ENCODE peak calls at places on chromosomes 13 and 19, in nine cellular contexts. L is ascending aorta, Q is heart right ventricle, U is A549, F is uterus, M is breast epithelium, R is endodermal cell, S is AG04450, A is DND-41. Y is an unnamed sample.

GRCh38 chr19:33781996-33782395 is 14.7 kb upstream of the KCTD15 start:
- DNase-seq in L (no peak), Q (no peak), U (peak), F (no peak), M (no peak), R (no peak), S (no peak), A (no peak), Y (no peak)

GRCh38 chr13:99174533-99175100 is 26.0 kb upstream of the UBAC2 start:
- DNase-seq in L (no peak), Q (no peak), U (peak), F (no peak), M (no peak), R (no peak), S (no peak), A (no peak), Y (no peak)

GRCh38 chr19:13334801-13335481 is 171.3 kb downstream of the CACNA1A start:
- DNase-seq in L (no peak), Q (no peak), U (peak), F (no peak), M (no peak), R (no peak), S (no peak), A (no peak), Y (no peak)

GRCh38 chr19:3551808-3552095 is 5.6 kb downstream of the MFSD12 start:
- DNase-seq in L (no peak), Q (no peak), U (no peak), F (no peak), M (no peak), R (no peak), S (no peak), A (no peak), Y (no peak)

GRCh38 chr19:4352701-4353121 is 9.3 kb downstream of the MPND start:
- DNase-seq in L (no peak), Q (no peak), U (peak), F (peak), M (no peak), R (peak), S (no peak), A (peak), Y (peak)

GRCh38 chr19:39438270-39438934 is 2.7 kb upstream of the RPS16 start:
- DNase-seq in L (no peak), Q (no peak), U (no peak), F (no peak), M (no peak), R (no peak), S (no peak), A (no peak), Y (no peak)

GRCh38 chr13:68066879-68067513 is 836.9 kb upstream of the PCDH9 start:
- DNase-seq in L (no peak), Q (no peak), U (no peak), F (no peak), M (no peak), R (no peak), S (no peak), A (no peak), Y (no peak)

GRCh38 chr13:63842102-63842501 is 2426.5 kb upstream of the PCDH20 start:
- DNase-seq in L (no peak), Q (no peak), U (no peak), F (no peak), M (no peak), R (no peak), S (no peak), A (no peak), Y (no peak)

GRCh38 chr13:105925496-105925895 is 610.0 kb downstream of the EFNB2 start:
- DNase-seq in L (no peak), Q (no peak), U (peak), F (no peak), M (no peak), R (no peak), S (no peak), A (no peak), Y (peak)

GRCh38 chr13:110713981-110714797 is 689 bp downstream of the ING1 start:
- DNase-seq in L (no peak), Q (peak), U (peak), F (peak), M (peak), R (peak), S (no peak), A (peak), Y (peak)

GRCh38 chr19:8702350-8702749 is 3.8 kb upstream of the ACTL9 start:
- DNase-seq in L (no peak), Q (no peak), U (no peak), F (no peak), M (no peak), R (no peak), S (no peak), A (peak), Y (no peak)

GRCh38 chr19:51024924-51025323 is 1.5 kb downstream of the KLK11 start:
- DNase-seq in L (no peak), Q (no peak), U (no peak), F (no peak), M (no peak), R (peak), S (no peak), A (no peak), Y (peak)

GRCh38 chr19:15337202-15337601 is 4.9 kb upstream of the BRD4 start:
- DNase-seq in L (no peak), Q (no peak), U (no peak), F (no peak), M (no peak), R (no peak), S (no peak), A (no peak), Y (no peak)

GRCh38 chr19:53086949-53087348 is 16.3 kb downstream of the ZNF160 start:
- DNase-seq in L (no peak), Q (peak), U (no peak), F (peak), M (no peak), R (no peak), S (no peak), A (no peak), Y (no peak)

GRCh38 chr19:42069619-42070293 is at the start of gene GRIK5:
- DNase-seq in L (no peak), Q (no peak), U (no peak), F (peak), M (no peak), R (peak), S (no peak), A (no peak), Y (peak)

GRCh38 chr19:42066075-42066754 is 3.8 kb downstream of the GRIK5 start:
- DNase-seq in L (no peak), Q (no peak), U (peak), F (no peak), M (no peak), R (peak), S (no peak), A (peak), Y (peak)

GRCh38 chr19:42068756-42069571 is 1.0 kb downstream of the GRIK5 start:
- DNase-seq in L (no peak), Q (no peak), U (no peak), F (no peak), M (no peak), R (peak), S (no peak), A (no peak), Y (peak)

GRCh38 chr19:42067315-42067888 is 2.6 kb downstream of the GRIK5 start:
- DNase-seq in L (no peak), Q (no peak), U (no peak), F (no peak), M (no peak), R (no peak), S (no peak), A (no peak), Y (peak)

GRCh38 chr19:42068361-42068755 is 1.6 kb downstream of the GRIK5 start:
- DNase-seq in L (no peak), Q (no peak), U (no peak), F (no peak), M (no peak), R (no peak), S (no peak), A (no peak), Y (no peak)
- TF ChIP-seq CTCF in L (no peak), Q (no peak), U (no peak), F (no peak), M (no peak), R (no peak), S (no peak), A (no peak), Y (no peak)

GRCh38 chr13:26525528-26525927 is 32.0 kb upstream of the WASF3 start:
- DNase-seq in L (no peak), Q (no peak), U (no peak), F (no peak), M (no peak), R (no peak), S (no peak), A (no peak), Y (no peak)

GRCh38 chr13:26528527-26528926 is 29.0 kb upstream of the WASF3 start:
- DNase-seq in L (no peak), Q (no peak), U (no peak), F (no peak), M (no peak), R (no peak), S (no peak), A (no peak), Y (no peak)

GRCh38 chr13:26518433-26519084 is 38.9 kb upstream of the WASF3 start:
- DNase-seq in L (no peak), Q (no peak), U (no peak), F (no peak), M (no peak), R (peak), S (no peak), A (no peak), Y (peak)

GRCh38 chr13:26517931-26518330 is 39.6 kb upstream of the WASF3 start:
- DNase-seq in L (no peak), Q (no peak), U (no peak), F (no peak), M (no peak), R (no peak), S (no peak), A (no peak), Y (no peak)

GRCh38 chr13:26523007-26523406 is 34.5 kb upstream of the WASF3 start:
- DNase-seq in L (no peak), Q (no peak), U (no peak), F (no peak), M (no peak), R (no peak), S (no peak), A (no peak), Y (no peak)
- H3K4me3 ChIP-seq in L (no peak), Q (no peak), U (no peak), F (no peak), M (no peak), R (no peak), S (no peak), A (no peak), Y (no peak)

DNA sequence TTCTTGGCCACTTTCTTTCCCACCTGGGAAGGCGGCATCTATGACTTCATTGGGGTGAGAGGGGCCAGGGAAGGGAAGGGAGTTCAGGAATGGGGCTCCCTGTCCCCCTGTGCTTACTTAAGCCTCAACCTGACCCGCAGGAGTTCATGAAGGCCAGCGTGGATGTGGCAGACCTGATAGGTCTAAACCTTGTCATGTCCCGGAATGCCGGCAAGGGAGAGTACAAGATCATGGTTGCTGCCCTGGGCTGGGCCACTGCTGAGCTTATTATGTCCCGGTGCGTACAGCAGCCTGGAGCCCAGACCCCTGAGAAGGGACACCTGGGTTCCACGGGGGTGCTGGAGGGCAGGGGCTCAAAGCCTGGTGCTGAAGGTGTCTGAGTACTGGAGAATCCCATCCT is 1.1 kb downstream of the TMEM147 start:
- DNase-seq in L (no peak), Q (no peak), U (no peak), F (no peak), M (no peak), R (no peak), S (no peak), A (no peak), Y (no peak)
- H3K27ac ChIP-seq in L (no peak), Q (no peak), U (peak), F (no peak), M (no peak), R (no peak), S (no peak), A (peak), Y (no peak)

GRCh38 chr13:20127563-20128458 is 33.0 kb downstream of the GJA3 start:
- DNase-seq in L (no peak), Q (peak), U (peak), F (peak), M (peak), R (peak), S (no peak), A (peak), Y (peak)
- TF ChIP-seq CTCF in L (peak), Q (peak), U (peak), F (peak), M (no peak), R (peak), S (peak), A (peak), Y (peak)

DNA sequence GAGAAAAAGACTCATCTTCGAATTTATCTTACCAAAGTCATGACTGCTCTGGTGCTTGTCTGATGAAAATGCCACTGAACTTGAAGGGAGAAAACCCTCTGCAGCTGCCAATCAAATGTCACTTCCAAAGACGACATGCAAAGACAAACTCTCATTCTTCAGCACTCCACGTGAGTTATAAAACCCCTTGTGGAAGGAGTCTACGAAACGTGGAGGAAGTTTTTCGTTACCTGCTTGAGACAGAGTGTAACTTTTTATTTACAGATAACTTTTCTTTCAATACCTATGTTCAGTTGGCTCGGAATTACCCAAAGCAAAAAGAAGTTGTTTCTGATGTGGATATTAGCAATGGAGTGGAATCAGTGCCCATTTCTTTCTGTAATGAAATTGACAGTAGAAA is 19.2 kb upstream of the PHF11 start:
- DNase-seq in L (no peak), Q (no peak), U (no peak), F (no peak), M (no peak), R (no peak), S (no peak), A (no peak), Y (no peak)
- H3K4me3 ChIP-seq in L (no peak), Q (no peak), U (no peak), F (no peak), M (no peak), R (no peak), S (no peak), A (no peak), Y (no peak)

GRCh38 chr13:114038211-114038613 is 64.3 kb upstream of the C13orf46 start:
- DNase-seq in L (no peak), Q (peak), U (no peak), F (no peak), M (no peak), R (no peak), S (no peak), A (no peak), Y (no peak)
- H3K27ac ChIP-seq in L (no peak), Q (peak), U (no peak), F (no peak), M (no peak), R (no peak), S (no peak), A (no peak), Y (no peak)

GRCh38 chr19:40702337-40703012 is 12.0 kb upstream of the NUMBL start:
- DNase-seq in L (no peak), Q (peak), U (peak), F (peak), M (no peak), R (peak), S (no peak), A (no peak), Y (peak)
- TF ChIP-seq CTCF in L (no peak), Q (peak), U (peak), F (peak), M (no peak), R (peak), S (peak), A (no peak), Y (peak)

DNA sequence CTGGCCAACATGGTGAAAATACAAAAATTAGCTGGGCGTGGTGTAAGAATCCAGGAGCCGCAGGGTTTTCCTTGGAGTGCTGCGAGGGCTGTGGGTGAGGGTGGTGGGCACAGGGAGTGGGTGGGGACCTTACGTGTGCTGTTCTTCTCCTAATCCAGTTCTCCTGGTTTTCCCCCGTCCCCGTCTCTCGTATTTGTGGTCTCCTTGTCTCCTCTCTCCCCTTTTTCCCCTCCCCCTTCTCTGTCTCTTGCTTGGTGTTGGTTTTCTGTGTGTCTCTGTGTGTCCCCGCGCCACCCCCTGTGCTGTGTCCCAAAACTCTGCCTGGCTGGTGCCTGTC is 1.7 kb downstream of the SELENOW start:
- DNase-seq in L (no peak), Q (no peak), U (no peak), F (no peak), M (no peak), R (no peak), S (no peak), A (no peak), Y (no peak)
- H3K4me3 ChIP-seq in L (peak), Q (peak), U (no peak), F (peak), M (peak), R (peak), S (peak), A (no peak), Y (no peak)

GRCh38 chr13:101115762-101116161 is 300.5 kb downstream of the NALCN start:
- DNase-seq in L (no peak), Q (no peak), U (peak), F (no peak), M (no peak), R (no peak), S (no peak), A (no peak), Y (no peak)
- H3K27ac ChIP-seq in L (no peak), Q (no peak), U (no peak), F (no peak), M (no peak), R (peak), S (no peak), A (no peak), Y (no peak)

GRCh38 chr19:377801-378581 is 31.0 kb downstream of the C2CD4C start:
- DNase-seq in L (no peak), Q (no peak), U (peak), F (no peak), M (no peak), R (peak), S (no peak), A (no peak), Y (no peak)
- TF ChIP-seq CTCF in L (no peak), Q (no peak), U (no peak), F (peak), M (no peak), R (no peak), S (no peak), A (no peak), Y (no peak)

Y was measured in WERI-Rb-1.